ENCODE peak calls at places on chromosomes 4 and X, in nine cellular contexts. J is activated CD8-positive, alpha-beta T cell treated with anti-CD3 and anti-CD28 coated beads, Interleukin-2, amount 10 ng/mL, durations not matched to agents 7 days and 5 days; T is A549; I is ureter; Q is M059J; B is T-helper 2 cell; X is lung microvascular endothelial cell; F is GF-D8; C is breast epithelium. E is an unnamed sample.
A peak's percentile ranks its signal among the peaks of the same experiment; 100 is the strongest.

GRCh38 chrX:50643525-50644137 is 170.4 kb downstream of the SHROOM4 start:
- DNase-seq in C (no peak), X (peak; percentile 86), J (no peak), B (no peak), I (no peak), Q (no peak), F (no peak), T (no peak), E (no peak)

GRCh38 chr4:68283714-68284113 is 38.2 kb upstream of the TMPRSS11B start:
- DNase-seq in F (no peak), J (no peak), B (no peak), C (no peak), X (no peak), I (no peak), Q (no peak), T (no peak), E (no peak)

GRCh38 chrX:2402361-2402690 is 98.5 kb downstream of the DHRSX start:
- DNase-seq in J (no peak), B (no peak), I (no peak), X (no peak), C (no peak), Q (no peak), F (no peak), T (no peak), E (no peak)

GRCh38 chr4:127355738-127356137 is 277.0 kb upstream of the INTU start:
- DNase-seq in X (no peak), T (no peak), C (no peak), J (no peak), I (no peak), Q (peak; percentile 10), B (no peak), F (no peak), E (no peak)

GRCh38 chrX:130378008-130378669 is 7.3 kb downstream of the GPR119 start:
- DNase-seq in T (no peak), J (no peak), C (no peak), Q (no peak), I (no peak), X (no peak), F (no peak), B (no peak), E (no peak)

GRCh38 chr4:94540476-94540875 is 88.7 kb downstream of the PDLIM5 start:
- DNase-seq in J (no peak), X (no peak), I (no peak), T (no peak), Q (no peak), B (no peak), C (no peak), F (no peak), E (no peak)

GRCh38 chrX:57573754-57574153 is 18.1 kb upstream of the ZXDB start:
- DNase-seq in F (no peak), J (peak; percentile 21), B (peak; percentile 20), I (no peak), C (no peak), Q (peak; percentile 24), T (no peak), X (peak; percentile 10), E (no peak)

GRCh38 chr4:87950516-87950915 is 25.0 kb upstream of the SPP1 start:
- DNase-seq in F (no peak), X (peak; percentile 5), J (no peak), Q (peak; percentile 16), T (no peak), B (no peak), I (no peak), C (no peak), E (no peak)

GRCh38 chr4:188781655-188782054 is 642.4 kb downstream of the TRIML1 start:
- DNase-seq in I (no peak), C (no peak), X (no peak), F (no peak), Q (peak; percentile 21), J (no peak), T (peak; percentile 20), B (no peak), E (no peak)

GRCh38 chr4:6022607-6023288 is 4.5 kb upstream of the C4orf50 start:
- DNase-seq in B (no peak), I (no peak), F (no peak), C (no peak), J (no peak), T (no peak), X (no peak), Q (no peak), E (no peak)

GRCh38 chrX:69279234-69279633 is 114.0 kb upstream of the PJA1 start:
- DNase-seq in C (no peak), I (no peak), T (no peak), J (no peak), F (no peak), X (no peak), Q (no peak), B (no peak), E (no peak)

E was measured in NK-92 treated with Interleukin-12 subunit alpha and Interleukin-12 subunit beta, amount 100 ng/mL, for 24 hours.